ENCODE peak calls at places on chromosomes 3 and 15, in eight cellular contexts. L is aorta; Z is IMR-90; K is naive thymus-derived CD4-positive, alpha-beta T cell; X is HCT116; G is hepatocyte; W is fibroblast of lung; N is lower lobe of right lung. R is an unnamed sample. For H3K27me3, the result is how much of the 10 kb centered on the place peaks cover.

GRCh38 chr3:152299243-152299976 is 30.7 kb downstream of the MBNL1 start:
- DNase-seq in L (no peak), Z (no peak), K (no peak), X (no peak), G (no peak), W (no peak), N (no peak), R (peak)

GRCh38 chr3:26145769-26146168 is 355.9 kb downstream of the OXSM start:
- DNase-seq in L (no peak), Z (no peak), K (no peak), X (no peak), G (no peak), W (no peak), N (no peak), R (no peak)

GRCh38 chr3:130901463-130902204 is 7.8 kb downstream of the ATP2C1 start:
- DNase-seq in L (no peak), Z (no peak), K (no peak), X (no peak), G (no peak), W (no peak), N (no peak), R (no peak)

GRCh38 chr15:67907175-67907723 is 67.4 kb upstream of the RNU6-1 start:
- DNase-seq in L (no peak), Z (no peak), K (no peak), X (no peak), G (no peak), W (no peak), N (no peak), R (peak)

GRCh38 chr15:74238984-74239645 is 3.0 kb downstream of the CCDC33 start:
- DNase-seq in L (no peak), Z (no peak), K (no peak), X (no peak), G (no peak), W (no peak), N (no peak), R (no peak)

GRCh38 chr3:123335007-123335670 is 113.8 kb downstream of the ADCY5 start:
- DNase-seq in L (peak), Z (no peak), K (no peak), X (no peak), G (no peak), W (no peak), N (peak), R (peak)

GRCh38 chr3:57007513-57008415 is 52.7 kb upstream of the SPATA12 start:
- DNase-seq in L (peak), Z (peak), K (no peak), X (peak), G (peak), W (peak), N (peak), R (no peak)

GRCh38 chr3:36876181-36876936 is 68.5 kb downstream of the TRANK1 start:
- DNase-seq in L (no peak), Z (no peak), K (peak), X (no peak), G (no peak), W (no peak), N (no peak), R (no peak)

GRCh38 chr3:4494807-4495200 is 1.7 kb downstream of the ITPR1 start:
- DNase-seq in L (no peak), Z (no peak), K (no peak), X (no peak), G (no peak), W (no peak), N (no peak), R (no peak)

GRCh38 chr3:20060924-20061323 is 20.7 kb downstream of the KAT2B start:
- DNase-seq in L (no peak), Z (peak), K (no peak), X (no peak), G (no peak), W (peak), N (no peak), R (no peak)

GRCh38 chr3:64915778-64916177 is 228.0 kb upstream of the ADAMTS9 start:
- DNase-seq in L (no peak), Z (peak), K (no peak), X (no peak), G (peak), W (peak), N (no peak), R (no peak)

GRCh38 chr3:51686512-51687215 is 15.6 kb downstream of the TEX264 start:
- DNase-seq in L (no peak), Z (peak), K (peak), X (no peak), G (no peak), W (peak), N (peak), R (no peak)

GRCh38 chr3:14532691-14533456 is 7.3 kb downstream of the GRIP2 start:
- DNase-seq in L (peak), Z (no peak), K (no peak), X (peak), G (peak), W (no peak), N (no peak), R (no peak)

GRCh38 chr15:77671274-77672056 is 38.8 kb upstream of the LINGO1 start:
- DNase-seq in L (no peak), Z (no peak), K (no peak), X (no peak), G (no peak), W (no peak), N (no peak), R (no peak)

GRCh38 chr15:20355256-20355868 is 186.2 kb downstream of the GOLGA6L6 start:
- DNase-seq in L (peak), Z (no peak), K (no peak), X (no peak), G (no peak), W (no peak), N (no peak), R (peak)

GRCh38 chr3:14266361-14266760 is 87.7 kb downstream of the LSM3 start:
- DNase-seq in L (peak), Z (peak), K (no peak), X (no peak), G (peak), W (peak), N (no peak), R (peak)

GRCh38 chr3:183265713-183266417 is 12.8 kb downstream of the B3GNT5 start:
- DNase-seq in L (no peak), Z (peak), K (peak), X (peak), G (peak), W (peak), N (no peak), R (no peak)

GRCh38 chr3:134040066-134040465 is 10.3 kb upstream of the SLCO2A1 start:
- DNase-seq in L (no peak), Z (no peak), K (no peak), X (no peak), G (no peak), W (no peak), N (no peak), R (no peak)

GRCh38 chr3:152151216-152151874 is 117.4 kb upstream of the MBNL1 start:
- DNase-seq in L (no peak), Z (peak), K (no peak), X (no peak), G (no peak), W (peak), N (no peak), R (no peak)

GRCh38 chr3:141402476-141403171 is 34.3 kb downstream of the ZBTB38 start:
- DNase-seq in L (peak), Z (peak), K (peak), X (no peak), G (peak), W (peak), N (peak), R (peak)

GRCh38 chr15:45234562-45235235 is 17.3 kb upstream of the SLC28A2 start:
- DNase-seq in L (no peak), Z (no peak), K (no peak), X (no peak), G (no peak), W (no peak), N (no peak), R (no peak)

GRCh38 chr15:95226835-95227234 is 995.5 kb downstream of the MCTP2 start:
- DNase-seq in L (no peak), Z (no peak), K (no peak), X (no peak), G (no peak), W (no peak), N (no peak), R (no peak)
- H3K4me3 ChIP-seq in L (no peak), Z (no peak), K (no peak), X (no peak), G (no peak), W (no peak), N (no peak), R (no peak)

DNA sequence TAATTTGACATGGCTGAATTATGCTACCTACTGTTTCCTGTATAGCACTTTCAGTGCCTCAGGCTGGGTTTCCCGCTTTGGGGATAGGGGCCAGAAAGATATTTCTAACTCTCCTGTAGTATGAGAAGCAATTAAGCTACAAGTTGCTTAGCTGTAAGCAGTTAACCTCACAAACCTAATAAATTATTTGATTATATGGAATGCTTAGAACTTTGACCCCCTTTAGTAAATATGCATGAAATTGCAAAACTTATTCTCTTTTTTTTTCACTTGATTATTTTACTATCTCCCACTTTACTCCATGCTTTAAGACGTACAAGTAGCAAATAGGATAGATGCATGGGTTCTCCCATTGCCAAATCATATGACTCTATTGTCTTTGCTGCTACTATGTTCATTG is 27.5 kb upstream of the CHMP2B start:
- DNase-seq in L (no peak), Z (no peak), K (no peak), X (no peak), G (no peak), W (no peak), N (no peak), R (no peak)
- H3K27ac ChIP-seq in L (no peak), Z (no peak), K (no peak), X (no peak), G (no peak), W (no peak), N (no peak), R (peak)

DNA sequence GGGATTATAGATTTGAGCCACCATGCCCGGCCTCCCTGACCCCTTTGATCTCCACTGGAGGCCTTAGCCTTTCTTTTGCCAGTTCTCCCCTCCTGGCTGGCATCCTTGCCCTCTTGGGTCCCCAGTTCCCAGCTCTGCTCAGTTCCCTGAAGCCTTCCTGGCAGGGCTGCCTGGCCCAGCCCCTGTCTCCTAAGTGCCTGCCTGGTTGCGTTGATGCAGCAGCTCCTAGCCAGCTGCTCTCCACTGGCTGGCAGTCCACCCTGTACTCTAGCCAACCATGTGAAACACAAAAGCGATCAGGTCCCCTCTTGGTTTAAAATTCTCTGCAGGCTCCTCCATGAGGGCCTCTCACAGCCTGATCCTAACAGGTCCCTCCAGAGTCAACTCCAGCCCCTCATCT is 184.7 kb downstream of the RAB11A start:
- DNase-seq in L (no peak), Z (no peak), K (no peak), X (no peak), G (no peak), W (no peak), N (no peak), R (no peak)
- H3K27me3 ChIP-seq in L (under half), Z (under half), K (under half), X (under half), G (under half), W (under half), N (under half), R (under half)

GRCh38 chr15:60971719-60972118 is 257.4 kb downstream of the RORA start:
- DNase-seq in L (no peak), Z (no peak), K (no peak), X (no peak), G (no peak), W (no peak), N (no peak), R (no peak)
- H3K4me3 ChIP-seq in L (no peak), Z (no peak), K (no peak), X (no peak), G (no peak), W (no peak), N (no peak), R (no peak)

GRCh38 chr15:89654311-89654761 is 931 bp downstream of the KIF7 start:
- DNase-seq in L (peak), Z (peak), K (no peak), X (no peak), G (no peak), W (peak), N (no peak), R (no peak)
- H3K27ac ChIP-seq in L (no peak), Z (peak), K (no peak), X (no peak), G (no peak), W (peak), N (no peak), R (no peak)

R was measured in dorsolateral prefrontal cortex.